ENCODE peak calls at places on chromosomes 11 and 22, in nine cellular contexts. I is choroid plexus epithelial cell, J is BJ, Y is PC-3, K is colonic mucosa, Z is fibroblast of mammary gland, N is cardiac muscle cell, A is epithelial cell of proximal tubule, V is HFF-Myc. G is an unnamed sample.

GRCh38 chr11:131914299-131914902 is 544.0 kb downstream of the NTM start:
- DNase-seq in Y (peak), V (no peak), K (no peak), J (no peak), Z (peak), I (peak), N (no peak), A (no peak), G (peak)

GRCh38 chr22:25898707-25899365 is 156.8 kb downstream of the MYO18B start:
- DNase-seq in Z (peak), N (peak), Y (no peak), I (no peak), K (no peak), J (no peak), V (no peak), A (no peak), G (no peak)

GRCh38 chr11:47617417-47617809 is 23.2 kb upstream of the C1QTNF4 start:
- DNase-seq in Y (peak), V (no peak), J (no peak), I (peak), Z (peak), K (no peak), A (no peak), N (no peak), G (peak)

GRCh38 chr11:12187399-12187798 is 77.0 kb downstream of the MICAL2 start:
- DNase-seq in Y (no peak), K (no peak), V (no peak), I (no peak), Z (no peak), A (no peak), N (peak), J (no peak), G (no peak)

GRCh38 chr11:67001332-67001731 is 21.6 kb upstream of the SYT12 start:
- DNase-seq in K (no peak), A (no peak), N (no peak), J (no peak), I (no peak), Z (no peak), V (no peak), Y (no peak), G (no peak)

GRCh38 chr22:21856197-21856596 is 11.2 kb downstream of the MAPK1 start:
- DNase-seq in J (no peak), Y (no peak), A (no peak), V (no peak), Z (no peak), K (no peak), N (no peak), I (no peak), G (no peak)

GRCh38 chr11:130710442-130711101 is 205.7 kb downstream of the SNX19 start:
- DNase-seq in V (no peak), N (no peak), Y (no peak), J (no peak), I (peak), Z (peak), A (no peak), K (no peak), G (no peak)

GRCh38 chr11:1707751-1708150 is 10.8 kb downstream of the KRTAP5-6 start:
- DNase-seq in Y (no peak), J (no peak), V (no peak), K (no peak), N (no peak), Z (peak), I (no peak), A (no peak), G (no peak)

GRCh38 chr11:126702165-126702738 is 298.3 kb downstream of the KIRREL3 start:
- DNase-seq in J (no peak), Z (no peak), N (no peak), I (no peak), K (no peak), V (no peak), A (no peak), Y (no peak), G (no peak)

GRCh38 chr11:96341237-96342130 is 1.5 kb downstream of the MAML2 start:
- DNase-seq in V (no peak), N (no peak), Y (peak), Z (peak), K (peak), I (peak), A (no peak), J (no peak), G (peak)

GRCh38 chr11:31812392-31813241 is 1.5 kb upstream of the PAX6 start:
- DNase-seq in J (no peak), A (no peak), K (no peak), Z (no peak), V (no peak), Y (peak), I (no peak), N (no peak), G (no peak)

GRCh38 chr11:65353900-65354264 is 669 bp upstream of the TIGD3 start:
- DNase-seq in V (no peak), A (no peak), I (no peak), K (no peak), N (no peak), Z (no peak), J (no peak), Y (no peak), G (no peak)

GRCh38 chr11:9664276-9665171 is 647 bp downstream of the SWAP70 start:
- DNase-seq in A (no peak), J (no peak), N (peak), K (peak), Z (peak), Y (peak), V (no peak), I (peak), G (peak)

GRCh38 chr11:123063396-123064267 is 1.7 kb upstream of the HSPA8 start:
- DNase-seq in Y (peak), V (no peak), Z (peak), K (peak), N (no peak), I (peak), J (no peak), A (peak), G (peak)

GRCh38 chr22:20249797-20250354 is 18.2 kb downstream of the RTN4R start:
- DNase-seq in Y (no peak), N (no peak), A (no peak), J (no peak), V (no peak), K (no peak), I (peak), Z (peak), G (peak)

GRCh38 chr22:24201681-24202590 is 20.6 kb downstream of the SUSD2 start:
- DNase-seq in I (peak), K (no peak), N (no peak), J (no peak), V (no peak), Y (peak), A (no peak), Z (no peak), G (no peak)

GRCh38 chr11:113994077-113994954 is 19.4 kb downstream of the HTR3A start:
- DNase-seq in Z (no peak), I (peak), V (no peak), J (no peak), Y (peak), K (no peak), N (peak), A (no peak), G (no peak)

DNA sequence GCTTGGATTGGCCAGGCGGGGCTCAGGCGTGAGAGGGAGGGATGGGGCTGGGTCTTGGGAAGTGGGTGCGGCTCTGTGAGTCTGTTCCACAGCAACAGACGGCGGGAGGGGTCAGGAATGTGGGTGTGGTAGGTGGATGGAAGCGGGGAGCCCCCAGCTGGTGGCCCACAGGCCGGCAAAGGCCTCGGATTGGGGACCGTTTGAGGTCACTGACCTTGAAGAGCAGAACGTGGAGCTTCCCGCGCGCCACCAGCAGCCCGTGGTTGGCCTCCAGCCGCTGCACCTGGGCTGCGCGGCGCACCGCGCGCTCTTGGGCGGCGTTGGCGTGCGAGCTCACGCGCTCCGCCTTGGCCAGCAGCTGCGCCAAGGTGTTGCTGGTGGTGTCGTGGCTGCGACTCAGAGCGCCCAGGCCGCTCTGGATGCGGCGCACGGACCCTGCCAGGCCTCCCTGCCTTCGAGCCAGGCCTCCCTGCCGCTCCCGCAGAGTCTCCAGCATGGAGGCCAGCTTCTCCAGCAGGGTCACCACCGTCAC is 356 bp downstream of the CAVIN3 start:
- DNase-seq in A (no peak), V (peak), Y (no peak), J (peak), I (peak), Z (peak), N (peak), K (peak), G (peak)
- H3K4me3 ChIP-seq in A (peak), V (peak), Y (no peak), J (peak), I (peak), Z (peak), N (peak), K (peak), G (peak)

GRCh38 chr22:35037089-35037488 is 28.9 kb upstream of the ISX start:
- DNase-seq in V (no peak), J (no peak), K (no peak), A (no peak), N (peak), I (no peak), Z (no peak), Y (peak), G (no peak)
- TF ChIP-seq CTCF in V (no peak), J (peak), K (no peak), A (peak), N (no peak), I (no peak), Z (no peak), Y (peak), G (no peak)

GRCh38 chr11:16982809-16983208 is 31.4 kb downstream of the PLEKHA7 start:
- DNase-seq in I (no peak), N (no peak), Z (peak), A (peak), Y (no peak), V (no peak), K (no peak), J (no peak), G (no peak)
- H3K4me3 ChIP-seq in I (no peak), N (no peak), Z (no peak), A (no peak), Y (no peak), V (no peak), K (no peak), J (no peak), G (no peak)

DNA sequence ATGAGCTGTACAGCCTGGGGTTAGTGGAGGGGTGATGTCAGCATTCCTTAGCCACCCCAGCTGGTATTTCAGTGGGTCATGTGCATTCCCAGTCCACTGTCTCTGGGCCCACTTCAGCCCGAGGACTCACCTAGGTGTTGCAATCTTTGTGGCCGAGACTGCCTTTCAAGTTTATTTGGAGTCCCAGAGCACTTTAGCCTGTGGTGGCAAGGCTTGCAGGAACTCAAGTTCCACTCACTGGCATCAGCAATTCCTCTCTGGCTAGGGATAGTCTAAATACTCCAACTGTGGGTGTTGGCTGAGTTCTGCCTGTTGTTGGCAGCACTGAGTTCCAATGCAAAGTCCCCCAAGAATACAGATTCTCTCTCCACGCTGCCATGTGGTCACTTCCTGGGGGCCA is 191.6 kb upstream of the PGR start:
- DNase-seq in A (no peak), I (no peak), Y (peak), K (no peak), V (no peak), Z (no peak), J (no peak), N (no peak), G (no peak)
- TF ChIP-seq CTCF in A (no peak), I (no peak), Y (peak), K (no peak), V (no peak), Z (no peak), J (no peak), N (no peak), G (no peak)

GRCh38 chr11:117874910-117875396 is 1.5 kb downstream of the FXYD6 start:
- DNase-seq in J (no peak), I (no peak), N (no peak), Z (no peak), V (no peak), A (no peak), Y (no peak), K (no peak), G (no peak)

GRCh38 chr11:117876341-117877119 is at the start of gene FXYD6:
- DNase-seq in V (no peak), K (peak), N (peak), I (peak), Z (no peak), A (no peak), J (no peak), Y (no peak), G (no peak)

GRCh38 chr11:117875397-117876048 is 935 bp downstream of the FXYD6 start:
- DNase-seq in Z (no peak), K (no peak), A (no peak), V (no peak), Y (no peak), N (peak), J (no peak), I (no peak), G (no peak)

GRCh38 chr11:117877120-117877784 is 794 bp upstream of the FXYD6 start:
- DNase-seq in N (no peak), J (no peak), Z (peak), A (no peak), V (no peak), K (no peak), Y (no peak), I (no peak), G (no peak)

GRCh38 chr11:117876049-117876340 is 463 bp downstream of the FXYD6 start:
- DNase-seq in K (no peak), Z (no peak), V (no peak), A (no peak), I (no peak), Y (no peak), N (no peak), J (no peak), G (no peak)
- H3K4me3 ChIP-seq in K (peak), Z (no peak), V (no peak), A (peak), I (no peak), Y (no peak), N (peak), J (no peak), G (no peak)